ENCODE peak calls at places on chromosomes 11 and 22, in eight cellular contexts. One of them, this sample, is unnamed.

GRCh38 chr11:74443071-74443864 is 24.1 kb downstream of the KCNE3 start:
- DNase-seq in fibroblast of the aortic adventitia: peak; percentile 10
- DNase-seq in IMR-90: peak; percentile 11
- DNase-seq in right atrium auricular region: no peak
- DNase-seq in choroid plexus epithelial cell: peak; percentile 71
- DNase-seq in type B pancreatic cell: no peak
- DNase-seq in body of pancreas: peak; percentile 89
- DNase-seq in astrocyte of the cerebellum: peak; percentile 33
- DNase-seq in this sample: no peak

GRCh38 chr22:25746012-25746373 is 4.0 kb downstream of the MYO18B start:
- DNase-seq in choroid plexus epithelial cell: peak; percentile 36
- DNase-seq in type B pancreatic cell: no peak
- DNase-seq in fibroblast of the aortic adventitia: peak; percentile 70
- DNase-seq in astrocyte of the cerebellum: peak; percentile 20
- DNase-seq in IMR-90: peak; percentile 43
- DNase-seq in right atrium auricular region: no peak
- DNase-seq in body of pancreas: no peak
- DNase-seq in this sample: no peak

GRCh38 chr11:118156531-118157185 is 4.0 kb upstream of the SCN4B start:
- DNase-seq in choroid plexus epithelial cell: no peak
- DNase-seq in astrocyte of the cerebellum: no peak
- DNase-seq in IMR-90: no peak
- DNase-seq in body of pancreas: no peak
- DNase-seq in type B pancreatic cell: no peak
- DNase-seq in fibroblast of the aortic adventitia: no peak
- DNase-seq in right atrium auricular region: no peak
- DNase-seq in this sample: no peak

GRCh38 chr11:45320366-45320765 is 34.2 kb upstream of the SYT13 start:
- DNase-seq in body of pancreas: no peak
- DNase-seq in fibroblast of the aortic adventitia: no peak
- DNase-seq in choroid plexus epithelial cell: no peak
- DNase-seq in astrocyte of the cerebellum: no peak
- DNase-seq in type B pancreatic cell: peak; percentile 47
- DNase-seq in IMR-90: no peak
- DNase-seq in right atrium auricular region: peak; percentile 21
- DNase-seq in this sample: no peak

GRCh38 chr22:37212174-37212906 is at the start of gene SSTR3:
- DNase-seq in body of pancreas: peak; percentile 46
- DNase-seq in IMR-90: no peak
- DNase-seq in type B pancreatic cell: no peak
- DNase-seq in astrocyte of the cerebellum: no peak
- DNase-seq in right atrium auricular region: no peak
- DNase-seq in fibroblast of the aortic adventitia: no peak
- DNase-seq in choroid plexus epithelial cell: peak; percentile 40
- DNase-seq in this sample: no peak

GRCh38 chr22:50733521-50734342 is 4.3 kb upstream of the ACR start:
- DNase-seq in fibroblast of the aortic adventitia: peak; percentile 31
- DNase-seq in IMR-90: peak; percentile 59
- DNase-seq in right atrium auricular region: no peak
- DNase-seq in body of pancreas: no peak
- DNase-seq in type B pancreatic cell: peak; percentile 65
- DNase-seq in choroid plexus epithelial cell: peak; percentile 33
- DNase-seq in astrocyte of the cerebellum: no peak
- DNase-seq in this sample: no peak

GRCh38 chr11:9459573-9460321 is 1.1 kb upstream of the ZNF143 start:
- DNase-seq in body of pancreas: peak; percentile 12
- DNase-seq in right atrium auricular region: no peak
- DNase-seq in choroid plexus epithelial cell: peak; percentile 76
- DNase-seq in astrocyte of the cerebellum: peak; percentile 60
- DNase-seq in IMR-90: peak; percentile 64
- DNase-seq in fibroblast of the aortic adventitia: peak; percentile 69
- DNase-seq in type B pancreatic cell: no peak
- DNase-seq in this sample: peak; percentile 26

GRCh38 chr11:45388472-45388871 is 102.3 kb upstream of the SYT13 start:
- DNase-seq in right atrium auricular region: no peak
- DNase-seq in astrocyte of the cerebellum: no peak
- DNase-seq in body of pancreas: no peak
- DNase-seq in fibroblast of the aortic adventitia: peak; percentile 49
- DNase-seq in type B pancreatic cell: no peak
- DNase-seq in choroid plexus epithelial cell: peak; percentile 21
- DNase-seq in IMR-90: no peak
- DNase-seq in this sample: no peak

GRCh38 chr11:1232328-1233321 is 9.8 kb downstream of the MUC5B start:
- DNase-seq in IMR-90: no peak
- DNase-seq in body of pancreas: no peak
- DNase-seq in astrocyte of the cerebellum: no peak
- DNase-seq in choroid plexus epithelial cell: no peak
- DNase-seq in right atrium auricular region: no peak
- DNase-seq in type B pancreatic cell: no peak
- DNase-seq in fibroblast of the aortic adventitia: no peak
- DNase-seq in this sample: no peak

GRCh38 chr22:29994027-29994715 is 86.1 kb upstream of the HORMAD2 start:
- DNase-seq in fibroblast of the aortic adventitia: peak; percentile 47
- DNase-seq in IMR-90: peak; percentile 89
- DNase-seq in type B pancreatic cell: no peak
- DNase-seq in astrocyte of the cerebellum: peak; percentile 22
- DNase-seq in choroid plexus epithelial cell: peak; percentile 71
- DNase-seq in right atrium auricular region: no peak
- DNase-seq in body of pancreas: no peak
- DNase-seq in this sample: peak; percentile 74

GRCh38 chr22:37288521-37288920 is 6.2 kb downstream of the CYTH4 start:
- DNase-seq in body of pancreas: no peak
- DNase-seq in type B pancreatic cell: no peak
- DNase-seq in astrocyte of the cerebellum: no peak
- DNase-seq in IMR-90: no peak
- DNase-seq in fibroblast of the aortic adventitia: no peak
- DNase-seq in right atrium auricular region: no peak
- DNase-seq in choroid plexus epithelial cell: no peak
- DNase-seq in this sample: no peak

GRCh38 chr11:117002639-117003305 is 95.5 kb downstream of the SIK3 start:
- DNase-seq in fibroblast of the aortic adventitia: no peak
- DNase-seq in choroid plexus epithelial cell: no peak
- DNase-seq in right atrium auricular region: no peak
- DNase-seq in body of pancreas: peak; percentile 13
- DNase-seq in type B pancreatic cell: no peak
- DNase-seq in IMR-90: no peak
- DNase-seq in astrocyte of the cerebellum: no peak
- DNase-seq in this sample: no peak

GRCh38 chr11:74262725-74263124 is 48.7 kb downstream of the P4HA3 start:
- DNase-seq in fibroblast of the aortic adventitia: no peak
- DNase-seq in choroid plexus epithelial cell: no peak
- DNase-seq in type B pancreatic cell: no peak
- DNase-seq in IMR-90: no peak
- DNase-seq in astrocyte of the cerebellum: no peak
- DNase-seq in body of pancreas: no peak
- DNase-seq in right atrium auricular region: no peak
- DNase-seq in this sample: no peak

GRCh38 chr11:27300974-27301373 is 62.0 kb downstream of the CCDC34 start:
- DNase-seq in right atrium auricular region: no peak
- DNase-seq in choroid plexus epithelial cell: peak; percentile 13
- DNase-seq in type B pancreatic cell: no peak
- DNase-seq in IMR-90: no peak
- DNase-seq in astrocyte of the cerebellum: no peak
- DNase-seq in fibroblast of the aortic adventitia: no peak
- DNase-seq in body of pancreas: no peak
- DNase-seq in this sample: no peak

GRCh38 chr11:33257160-33257896 is at the start of gene HIPK3:
- DNase-seq in type B pancreatic cell: peak; percentile 90
- DNase-seq in choroid plexus epithelial cell: peak; percentile 76
- DNase-seq in right atrium auricular region: peak; percentile 78
- DNase-seq in IMR-90: peak; percentile 68
- DNase-seq in fibroblast of the aortic adventitia: peak; percentile 70
- DNase-seq in astrocyte of the cerebellum: no peak
- DNase-seq in body of pancreas: peak; percentile 83
- DNase-seq in this sample: no peak
- TF ChIP-seq CTCF in type B pancreatic cell: peak; percentile 46
- TF ChIP-seq CTCF in choroid plexus epithelial cell: no peak
- TF ChIP-seq CTCF in right atrium auricular region: peak; percentile 32
- TF ChIP-seq CTCF in IMR-90: peak; percentile 55
- TF ChIP-seq CTCF in fibroblast of the aortic adventitia: no peak
- TF ChIP-seq CTCF in astrocyte of the cerebellum: no peak
- TF ChIP-seq CTCF in body of pancreas: peak; percentile 82
- TF ChIP-seq CTCF in this sample: no peak

GRCh38 chr11:17473071-17473744 is 3.4 kb downstream of the ABCC8 start:
- DNase-seq in fibroblast of the aortic adventitia: no peak
- DNase-seq in type B pancreatic cell: no peak
- DNase-seq in IMR-90: peak; percentile 7
- DNase-seq in body of pancreas: no peak
- DNase-seq in choroid plexus epithelial cell: peak; percentile 13
- DNase-seq in astrocyte of the cerebellum: no peak
- DNase-seq in right atrium auricular region: no peak
- DNase-seq in this sample: peak; percentile 2
- TF ChIP-seq CTCF in fibroblast of the aortic adventitia: no peak
- TF ChIP-seq CTCF in type B pancreatic cell: peak; percentile 63
- TF ChIP-seq CTCF in IMR-90: peak; percentile 27
- TF ChIP-seq CTCF in body of pancreas: peak; percentile 39
- TF ChIP-seq CTCF in choroid plexus epithelial cell: peak; percentile 28
- TF ChIP-seq CTCF in astrocyte of the cerebellum: peak; percentile 11
- TF ChIP-seq CTCF in right atrium auricular region: no peak
- TF ChIP-seq CTCF in this sample: peak; percentile 58

DNA sequence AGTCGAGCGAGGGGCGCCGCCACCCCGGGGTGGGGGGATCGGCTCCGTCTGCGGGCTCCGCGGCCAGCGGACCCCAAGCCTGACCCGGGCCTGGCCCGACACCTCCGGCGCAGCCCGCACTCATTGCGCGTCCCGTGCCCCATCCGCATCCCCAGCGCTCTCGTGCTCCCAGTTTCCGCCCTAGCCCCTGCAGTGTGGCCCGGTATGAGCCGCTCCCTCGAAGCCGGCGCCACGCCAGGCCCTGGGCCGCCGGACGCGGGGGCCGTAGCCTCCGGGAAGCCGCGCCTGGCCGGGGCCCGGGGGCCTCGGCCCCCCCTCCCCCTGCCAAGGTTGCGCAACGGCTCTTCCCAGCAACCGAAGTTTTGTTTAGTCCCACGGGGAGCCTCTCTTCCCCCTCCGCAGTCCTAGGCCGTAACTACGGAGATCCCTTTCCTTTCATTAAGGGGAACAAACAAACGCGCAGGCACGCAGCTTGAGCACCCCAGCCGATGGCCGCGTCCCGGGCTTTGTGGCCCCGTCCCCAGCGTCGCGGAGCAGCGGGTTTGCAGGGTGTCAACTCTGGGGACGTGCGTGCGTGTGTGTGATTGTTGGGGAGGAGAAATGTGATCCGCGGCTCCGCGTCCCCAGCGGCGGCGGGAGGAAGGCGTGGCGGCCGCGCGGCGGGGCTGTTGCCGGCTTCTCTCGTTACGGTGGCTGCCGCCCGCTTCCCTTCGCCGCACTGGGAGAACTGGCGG is 883 bp downstream of the HIPK3 start:
- DNase-seq in type B pancreatic cell: peak; percentile 84
- DNase-seq in right atrium auricular region: peak; percentile 91
- DNase-seq in body of pancreas: peak; percentile 90
- DNase-seq in astrocyte of the cerebellum: no peak
- DNase-seq in IMR-90: peak; percentile 83
- DNase-seq in fibroblast of the aortic adventitia: peak; percentile 91
- DNase-seq in choroid plexus epithelial cell: peak; percentile 89
- DNase-seq in this sample: no peak
- TF ChIP-seq CTCF in type B pancreatic cell: peak; percentile 63
- TF ChIP-seq CTCF in right atrium auricular region: peak; percentile 58
- TF ChIP-seq CTCF in body of pancreas: peak; percentile 45
- TF ChIP-seq CTCF in astrocyte of the cerebellum: peak; percentile 29
- TF ChIP-seq CTCF in IMR-90: peak; percentile 19
- TF ChIP-seq CTCF in fibroblast of the aortic adventitia: no peak
- TF ChIP-seq CTCF in choroid plexus epithelial cell: peak; percentile 26
- TF ChIP-seq CTCF in this sample: peak; percentile 19

DNA sequence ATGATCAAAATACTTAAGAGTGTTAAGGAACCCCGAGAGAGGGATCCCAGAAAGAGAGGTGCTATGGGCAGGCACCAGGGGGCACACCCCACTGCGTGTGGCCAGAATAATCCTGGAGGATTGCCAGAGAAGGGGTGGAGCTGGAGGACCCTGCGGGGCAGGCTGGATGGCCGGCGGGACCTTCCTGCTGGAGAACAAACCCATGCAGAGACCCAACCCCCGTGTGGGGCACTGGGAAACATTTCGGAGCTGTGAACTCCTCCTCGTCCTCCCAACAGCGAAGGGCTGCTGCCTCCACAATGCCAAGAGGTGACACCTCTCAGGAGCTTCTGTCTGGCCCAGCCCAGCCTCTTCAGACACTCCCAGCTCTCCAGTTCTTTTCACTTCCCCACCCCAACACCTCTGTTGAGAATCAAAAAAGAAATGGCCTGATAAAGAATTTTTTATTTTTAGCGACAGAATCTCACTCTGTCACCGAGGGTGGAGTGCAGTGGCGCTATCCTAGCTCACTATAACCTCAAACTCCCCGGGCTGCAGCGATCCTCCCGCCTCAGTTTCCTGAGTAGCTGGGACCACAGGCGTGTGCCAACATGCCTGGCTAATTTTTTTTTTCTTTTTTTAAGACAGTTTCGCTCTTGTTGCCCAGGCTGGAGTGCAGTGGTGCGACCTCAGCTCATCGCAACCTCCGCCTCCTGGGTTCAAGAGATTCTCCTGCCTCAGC is 25.6 kb downstream of the RHOD start:
- DNase-seq in type B pancreatic cell: no peak
- DNase-seq in right atrium auricular region: no peak
- DNase-seq in choroid plexus epithelial cell: peak; percentile 17
- DNase-seq in astrocyte of the cerebellum: no peak
- DNase-seq in IMR-90: no peak
- DNase-seq in body of pancreas: no peak
- DNase-seq in fibroblast of the aortic adventitia: no peak
- DNase-seq in this sample: no peak
- TF ChIP-seq CTCF in type B pancreatic cell: no peak
- TF ChIP-seq CTCF in right atrium auricular region: no peak
- TF ChIP-seq CTCF in choroid plexus epithelial cell: no peak
- TF ChIP-seq CTCF in astrocyte of the cerebellum: no peak
- TF ChIP-seq CTCF in IMR-90: no peak
- TF ChIP-seq CTCF in body of pancreas: no peak
- TF ChIP-seq CTCF in fibroblast of the aortic adventitia: no peak
- TF ChIP-seq CTCF in this sample: peak; percentile 34

This sample was measured in retinal pigment epithelial cell.